ENCODE peak calls at places on chromosome 15, in nine cellular contexts. W, H, N, O, K, Z, A, L and C are unnamed samples.

GRCh38 chr15:101386006-101386405 is 91.0 kb upstream of the SNRPA1 start:
- DNase-seq in K (no peak), N (no peak), A (no peak), O (no peak), L (no peak), Z (no peak), W (no peak), H (no peak), C (no peak)

GRCh38 chr15:43518073-43518761 is 809 bp downstream of the MAP1A start:
- DNase-seq in K (peak; percentile 43), A (no peak), N (peak; percentile 27), W (no peak), H (no peak), Z (peak; percentile 45), O (no peak), L (no peak), C (no peak)

GRCh38 chr15:31235298-31236183 is 91.1 kb upstream of the KLF13 start:
- DNase-seq in H (no peak), Z (peak; percentile 15), L (no peak), N (no peak), W (no peak), O (no peak), K (peak; percentile 62), A (no peak), C (no peak)

GRCh38 chr15:26665950-26666921 is 106.6 kb downstream of the GABRB3 start:
- DNase-seq in L (no peak), A (no peak), H (no peak), N (no peak), O (no peak), Z (no peak), K (no peak), W (no peak), C (no peak)

GRCh38 chr15:97085806-97086205 is 755.3 kb downstream of the NR2F2 start:
- DNase-seq in L (no peak), O (no peak), Z (no peak), H (no peak), N (no peak), W (no peak), A (no peak), K (no peak), C (peak; percentile 27)

GRCh38 chr15:35458176-35458856 is 87.6 kb downstream of the DPH6 start:
- DNase-seq in O (no peak), W (no peak), A (no peak), L (no peak), Z (no peak), N (no peak), K (no peak), H (no peak), C (no peak)

GRCh38 chr15:58748040-58748786 is 1.3 kb downstream of the ADAM10 start:
- DNase-seq in Z (no peak), H (no peak), A (no peak), N (peak; percentile 71), O (peak; percentile 12), W (no peak), K (no peak), L (peak; percentile 25), C (no peak)

GRCh38 chr15:76286231-76286879 is 24.9 kb downstream of the ETFA start:
- DNase-seq in W (no peak), H (no peak), L (no peak), A (no peak), O (peak; percentile 13), N (peak; percentile 36), K (peak; percentile 43), Z (no peak), C (no peak)

GRCh38 chr15:68806220-68807105 is 14.2 kb downstream of the ANP32A start:
- DNase-seq in W (no peak), Z (no peak), A (no peak), K (no peak), N (no peak), O (no peak), L (no peak), H (no peak), C (no peak)

GRCh38 chr15:45654749-45655148 is 19.9 kb downstream of the SQOR start:
- DNase-seq in W (no peak), Z (no peak), O (no peak), A (no peak), N (no peak), L (no peak), K (no peak), H (no peak), C (no peak)